ENCODE peak calls at places on chromosomes 1 and 21, in seven cellular contexts. V, M, G, D, P, L and X are unnamed samples.

GRCh38 chr1:48817505-48818114 is 40.9 kb upstream of the BEND5 start:
- DNase-seq in V (peak; percentile 68), M (peak; percentile 31), G (peak; percentile 84), D (peak; percentile 36), P (peak; percentile 73), L (peak; percentile 17), X (peak; percentile 79)

GRCh38 chr1:52911541-52911940 is 10.0 kb downstream of the ECHDC2 start:
- DNase-seq in V (no peak), M (no peak), G (no peak), D (no peak), P (no peak), L (no peak), X (no peak)

GRCh38 chr1:91526496-91526895 is 25.8 kb downstream of the CDC7 start:
- DNase-seq in V (no peak), M (peak; percentile 94), G (no peak), D (no peak), P (no peak), L (no peak), X (no peak)

GRCh38 chr1:180560868-180561600 is 2.3 kb downstream of the OVAAL start:
- DNase-seq in V (no peak), M (peak; percentile 72), G (no peak), D (no peak), P (no peak), L (no peak), X (no peak)

GRCh38 chr1:25795955-25796806 is 3.8 kb upstream of the SELENON start:
- DNase-seq in V (no peak), M (no peak), G (no peak), D (no peak), P (no peak), L (no peak), X (no peak)

GRCh38 chr1:207181838-207182237 is 77.8 kb downstream of the C4BPA start:
- DNase-seq in V (no peak), M (no peak), G (no peak), D (no peak), P (no peak), L (no peak), X (no peak)

GRCh38 chr1:165235777-165236285 is 120.7 kb downstream of the LMX1A start:
- DNase-seq in V (peak; percentile 60), M (no peak), G (no peak), D (no peak), P (no peak), L (no peak), X (peak; percentile 22)

GRCh38 chr1:201895120-201895665 is 6.5 kb downstream of the SHISA4 start:
- DNase-seq in V (no peak), M (no peak), G (no peak), D (no peak), P (no peak), L (peak; percentile 61), X (no peak)

GRCh38 chr21:34613679-34614442 is 1.1 kb downstream of the RCAN1 start:
- DNase-seq in V (no peak), M (peak; percentile 7), G (no peak), D (no peak), P (no peak), L (no peak), X (no peak)

GRCh38 chr1:28577052-28577678 is 14.9 kb upstream of the RAB42 start:
- DNase-seq in V (no peak), M (no peak), G (no peak), D (no peak), P (no peak), L (no peak), X (no peak)
- TF ChIP-seq POLR2A in V (no peak), M (no peak), G (no peak), D (no peak), P (no peak), L (no peak), X (no peak)

GRCh38 chr1:11682799-11683198 is 1.9 kb upstream of the MAD2L2 start:
- DNase-seq in V (no peak), M (peak; percentile 7), G (no peak), D (no peak), P (no peak), L (no peak), X (no peak)
- H3K27ac ChIP-seq in V (no peak overlapping the region), M (no peak overlapping the region), G (no peak overlapping the region), D (no peak overlapping the region), P (no peak overlapping the region), L (no peak overlapping the region), X (no peak overlapping the region)

GRCh38 chr1:6547301-6547700 is 7.0 kb downstream of the NOL9 start:
- DNase-seq in V (no peak), M (peak; percentile 32), G (no peak), D (no peak), P (no peak), L (no peak), X (no peak)
- TF ChIP-seq CTCF in V (no peak), M (peak; percentile 17), G (no peak), D (no peak), P (no peak), L (no peak), X (no peak)

GRCh38 chr1:233326995-233327937 is at the start of gene MAP3K21:
- DNase-seq in V (peak; percentile 99), M (no peak), G (peak; percentile 98), D (peak; percentile 71), P (peak; percentile 93), L (peak; percentile 61), X (peak; percentile 96)
- TF ChIP-seq POLR2A in V (peak; percentile 74), M (no peak), G (no peak), D (no peak), P (no peak), L (no peak), X (no peak)

GRCh38 chr1:19325368-19325957 is 13.3 kb downstream of the SLC66A1 start:
- DNase-seq in V (no peak), M (no peak), G (no peak), D (no peak), P (no peak), L (no peak), X (no peak)
- H3K27ac ChIP-seq in V (no peak overlapping the region), M (no peak overlapping the region), G (no peak overlapping the region), D (no peak overlapping the region), P (no peak overlapping the region), L (no peak overlapping the region), X (no peak overlapping the region)

GRCh38 chr1:45750298-45751038 is at the start of gene IPP:
- DNase-seq in V (peak; percentile 99), M (peak; percentile 97), G (peak; percentile 100), D (peak; percentile 97), P (peak; percentile 97), L (peak; percentile 96), X (peak; percentile 95)
- TF ChIP-seq CTCF in V (peak; percentile 4), M (peak; percentile 31), G (peak; percentile 15), D (no peak), P (peak; percentile 37), L (peak; percentile 34), X (no peak)